ENCODE peak calls at places on chromosomes 5 and 9, in six cellular contexts. K is HTR-8/SVneo; W is H1; Q is stimulated activated CD8-positive, alpha-beta memory T cell treated with anti-CD3 and anti-CD28 coated beads, Interleukin-15, amount 100 ng/mL, for 1 hour; C is HEK293T; X is OCI-LY7. N is an unnamed sample.
A peak's percentile ranks its signal among the peaks of the same experiment; 100 is the strongest.

GRCh38 chr5:123482258-123482657 is 29.7 kb upstream of the CSNK1G3 start:
- DNase-seq in C (no peak), X (no peak), W (no peak), Q (no peak), K (no peak), N (no peak)

GRCh38 chr9:136081826-136082495 is 13.1 kb downstream of the NACC2 start:
- DNase-seq in X (no peak), Q (no peak), W (no peak), C (no peak), K (no peak), N (no peak)

GRCh38 chr5:12323637-12324229 is 419.5 kb upstream of the CTNND2 start:
- DNase-seq in X (no peak), K (no peak), W (peak; percentile 68), C (no peak), Q (no peak), N (no peak)

GRCh38 chr5:42005561-42006153 is 80.6 kb downstream of the FBXO4 start:
- DNase-seq in Q (no peak), C (peak; percentile 22), W (no peak), X (peak; percentile 27), K (no peak), N (no peak)

GRCh38 chr5:56515011-56515410 is 281.9 kb upstream of the ANKRD55 start:
- DNase-seq in K (no peak), C (no peak), X (no peak), Q (no peak), W (no peak), N (peak; percentile 80)

GRCh38 chr9:31519826-31520225 is 864.6 kb upstream of the ACO1 start:
- DNase-seq in W (no peak), K (no peak), X (no peak), Q (no peak), C (no peak), N (no peak)

GRCh38 chr9:33480094-33480493 is 6.4 kb upstream of the NOL6 start:
- DNase-seq in Q (no peak), C (no peak), W (peak; percentile 10), K (no peak), X (no peak), N (no peak)

GRCh38 chr5:91074615-91075014 is 308.5 kb downstream of the ARRDC3 start:
- DNase-seq in Q (no peak), K (no peak), C (no peak), X (no peak), W (no peak), N (no peak)

GRCh38 chr9:33166263-33167083 is 663 bp downstream of the B4GALT1 start:
- DNase-seq in K (no peak), C (peak; percentile 52), W (no peak), X (peak; percentile 35), Q (no peak), N (peak; percentile 19)

GRCh38 chr9:94740191-94740874 is 13.8 kb downstream of the AOPEP start:
- DNase-seq in K (no peak), Q (no peak), W (no peak), X (no peak), C (no peak), N (no peak)

GRCh38 chr9:98479967-98480847 is 224.8 kb upstream of the TBC1D2 start:
- DNase-seq in X (no peak), K (no peak), W (no peak), C (no peak), Q (no peak), N (no peak)

GRCh38 chr9:95511232-95511951 is 5.4 kb downstream of the PTCH1 start:
- DNase-seq in X (peak; percentile 66), C (peak; percentile 40), K (no peak), W (peak; percentile 92), Q (no peak), N (peak; percentile 92)

GRCh38 chr5:55231476-55232193 is 1.8 kb downstream of the CCNO start:
- DNase-seq in Q (no peak), K (no peak), X (no peak), W (peak; percentile 62), C (no peak), N (peak; percentile 44)

GRCh38 chr5:60210810-60211209 is 317.3 kb upstream of the PDE4D start:
- DNase-seq in C (no peak), Q (no peak), K (no peak), X (no peak), W (no peak), N (no peak)

GRCh38 chr9:93111371-93112115 is 15.5 kb downstream of the CARD19 start:
- DNase-seq in W (no peak), K (no peak), C (no peak), Q (no peak), X (no peak), N (no peak)

GRCh38 chr5:80231243-80231642 is 24.6 kb downstream of the SERINC5 start:
- DNase-seq in C (no peak), Q (no peak), X (no peak), W (no peak), K (peak; percentile 58), N (no peak)

GRCh38 chr5:141513627-141514329 is 24.9 kb downstream of the PCDHGC5 start:
- DNase-seq in Q (peak; percentile 24), X (peak; percentile 91), K (peak; percentile 20), C (no peak), W (peak; percentile 80), N (no peak)

GRCh38 chr9:92619601-92620300 is 50.2 kb downstream of the IPPK start:
- DNase-seq in W (no peak), K (no peak), X (no peak), Q (no peak), C (no peak), N (no peak)

GRCh38 chr5:140725799-140726471 is 25.7 kb downstream of the ZMAT2 start:
- DNase-seq in C (peak; percentile 69), X (no peak), W (peak; percentile 71), K (peak; percentile 84), Q (peak; percentile 18), N (no peak)

GRCh38 chr5:16593013-16593412 is 23.8 kb downstream of the RETREG1 start:
- DNase-seq in C (no peak), Q (no peak), W (no peak), K (no peak), X (no peak), N (no peak)

GRCh38 chr5:125823572-125823971 is 599.6 kb upstream of the GRAMD2B start:
- DNase-seq in K (no peak), X (no peak), Q (no peak), C (no peak), W (no peak), N (no peak)

GRCh38 chr5:16455670-16456069 is 9.9 kb downstream of the ZNF622 start:
- DNase-seq in C (no peak), Q (no peak), X (no peak), K (no peak), W (no peak), N (no peak)

GRCh38 chr5:133227897-133228296 is 176.1 kb downstream of the HSPA4 start:
- DNase-seq in K (no peak), W (no peak), Q (no peak), X (no peak), C (no peak), N (no peak)